ENCODE peak calls at places on chromosomes 11 and 22, in seven cellular contexts. U, T, A, Q, Y, I and X are unnamed samples.

GRCh38 chr11:36389811-36390210 is 93.7 kb downstream of the PRR5L start:
- DNase-seq in U (no peak), T (no peak), Q (no peak), I (no peak), A (no peak), Y (no peak), X (no peak)

GRCh38 chr11:128226106-128226716 is 361.1 kb downstream of the ETS1 start:
- DNase-seq in T (no peak), Y (no peak), U (no peak), I (peak; percentile 28), A (no peak), Q (no peak), X (no peak)

GRCh38 chr11:116641561-116642045 is 131.2 kb downstream of the BUD13 start:
- DNase-seq in A (no peak), T (peak; percentile 11), U (peak; percentile 32), Q (peak; percentile 67), Y (no peak), I (peak; percentile 16), X (no peak)

GRCh38 chr11:1642288-1643145 is 12.9 kb downstream of the KRTAP5-5 start:
- DNase-seq in Q (no peak), I (no peak), T (no peak), A (no peak), Y (no peak), U (no peak), X (no peak)

GRCh38 chr11:96101146-96101545 is 177.2 kb upstream of the MTMR2 start:
- DNase-seq in I (no peak), Y (no peak), Q (no peak), T (peak; percentile 52), A (no peak), U (no peak), X (no peak)

GRCh38 chr11:13462311-13462927 is 603 bp downstream of the BTBD10 start:
- DNase-seq in A (no peak), U (peak; percentile 53), Q (peak; percentile 23), T (peak; percentile 31), I (peak; percentile 53), Y (peak; percentile 42), X (no peak)

GRCh38 chr11:78420255-78420764 is 2.7 kb upstream of the GAB2 start:
- DNase-seq in I (peak; percentile 13), A (no peak), U (no peak), T (peak; percentile 98), Y (peak; percentile 36), Q (peak; percentile 78), X (peak; percentile 82)

GRCh38 chr11:133227674-133228111 is 304.6 kb downstream of the OPCML start:
- DNase-seq in U (no peak), Q (no peak), A (no peak), T (no peak), Y (no peak), I (no peak), X (no peak)

GRCh38 chr11:19905280-19905853 is 192.7 kb downstream of the NAV2 start:
- DNase-seq in Y (no peak), T (peak; percentile 79), U (peak; percentile 23), Q (peak; percentile 14), I (no peak), A (no peak), X (peak; percentile 49)

GRCh38 chr22:43008509-43008908 is 6.4 kb downstream of the PACSIN2 start:
- DNase-seq in Q (no peak), A (no peak), U (no peak), Y (no peak), I (no peak), T (peak; percentile 35), X (peak; percentile 41)

GRCh38 chr11:12784445-12784844 is 110.2 kb downstream of the TEAD1 start:
- DNase-seq in U (no peak), Q (no peak), T (no peak), I (no peak), A (no peak), Y (no peak), X (peak; percentile 35)

GRCh38 chr11:135022430-135022829 is 610.4 kb upstream of the B3GAT1 start:
- DNase-seq in Q (no peak), Y (no peak), A (no peak), T (no peak), I (no peak), U (no peak), X (no peak)